ENCODE peak calls at places on chromosomes 5 and 9, in eight cellular contexts. U is brain microvascular endothelial cell, V is adrenal gland, N is PC-3, G is B cell, P is NB4, Y is choroid plexus epithelial cell, M is WTC11. T is an unnamed sample.

GRCh38 chr5:149667084-149667826 is 62.9 kb upstream of the PPARGC1B start:
- DNase-seq in M (peak), N (peak), Y (peak), G (peak), U (peak), V (peak), P (peak), T (no peak)

GRCh38 chr5:164475339-164475977 is 970.0 kb downstream of the MAT2B start:
- DNase-seq in M (no peak), G (no peak), Y (peak), U (no peak), V (no peak), P (peak), N (peak), T (no peak)

GRCh38 chr5:26553079-26553478 is 485.3 kb downstream of the CDH9 start:
- DNase-seq in U (no peak), Y (peak), M (no peak), N (peak), P (no peak), V (no peak), G (no peak), T (peak)

GRCh38 chr5:39024005-39024404 is 50.2 kb downstream of the RICTOR start:
- DNase-seq in N (no peak), M (peak), V (no peak), P (peak), Y (peak), U (peak), G (no peak), T (peak)

GRCh38 chr5:21680196-21680595 is 1172.9 kb downstream of the CDH12 start:
- DNase-seq in G (no peak), N (peak), P (no peak), M (no peak), Y (peak), V (peak), U (peak), T (no peak)

GRCh38 chr5:74418709-74419108 is 221.8 kb downstream of the ENC1 start:
- DNase-seq in M (no peak), N (no peak), U (no peak), P (no peak), G (no peak), V (no peak), Y (no peak), T (no peak)

GRCh38 chr5:57960569-57960968 is 478.0 kb upstream of the ACTBL2 start:
- DNase-seq in N (no peak), U (no peak), M (no peak), V (no peak), Y (no peak), P (no peak), G (no peak), T (no peak)

GRCh38 chr9:91775011-91775707 is 174.9 kb downstream of the ROR2 start:
- DNase-seq in P (peak), N (peak), M (peak), G (peak), U (peak), V (peak), Y (peak), T (peak)

GRCh38 chr5:143355710-143356109 is 47.8 kb downstream of the NR3C1 start:
- DNase-seq in U (peak), M (no peak), V (peak), Y (peak), P (peak), G (no peak), N (peak), T (no peak)

GRCh38 chr9:86454701-86455402 is 100.6 kb upstream of the TUT7 start:
- DNase-seq in G (no peak), N (no peak), P (no peak), M (no peak), U (no peak), Y (peak), V (no peak), T (no peak)

GRCh38 chr9:76562511-76562911 is 103.5 kb downstream of the GCNT1 start:
- DNase-seq in Y (peak), P (peak), V (no peak), M (no peak), N (peak), G (no peak), U (peak), T (no peak)

GRCh38 chr9:76219555-76220151 is 174.6 kb downstream of the RFK start:
- DNase-seq in N (no peak), U (peak), M (no peak), P (no peak), G (no peak), Y (peak), V (no peak), T (no peak)

GRCh38 chr5:32572778-32573480 is 12.4 kb upstream of the SUB1 start:
- DNase-seq in Y (no peak), G (peak), N (no peak), V (no peak), U (no peak), M (no peak), P (no peak), T (no peak)

GRCh38 chr5:57482671-57483106 is at the start of gene ACTBL2:
- DNase-seq in N (peak), V (no peak), M (no peak), P (no peak), Y (peak), G (no peak), U (peak), T (no peak)

DNA sequence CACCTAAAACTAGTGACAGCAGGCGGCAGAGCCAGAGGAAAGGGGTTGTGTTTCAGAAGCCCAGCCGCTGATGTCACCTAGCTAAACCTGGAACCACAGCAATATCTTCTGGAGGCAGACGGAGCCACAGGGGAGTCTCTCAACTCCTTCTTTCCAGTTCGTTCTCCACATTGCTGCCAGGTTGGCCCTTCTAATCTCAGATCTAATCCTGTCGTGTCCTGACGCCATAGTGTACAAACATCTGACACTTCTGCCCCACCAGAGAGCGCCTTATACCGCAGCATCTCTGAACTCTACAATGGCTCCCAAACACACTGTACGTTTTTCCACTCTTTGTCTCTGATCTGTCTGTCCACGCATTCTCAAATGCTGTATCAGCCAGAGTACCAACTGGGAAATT is 240.0 kb downstream of the SMARCA2 start:
- DNase-seq in M (no peak), P (no peak), V (no peak), U (no peak), Y (no peak), G (no peak), N (no peak), T (no peak)
- TF ChIP-seq CTCF in M (no peak), P (peak), V (no peak), U (no peak), Y (peak), G (no peak), N (no peak), T (no peak)

DNA sequence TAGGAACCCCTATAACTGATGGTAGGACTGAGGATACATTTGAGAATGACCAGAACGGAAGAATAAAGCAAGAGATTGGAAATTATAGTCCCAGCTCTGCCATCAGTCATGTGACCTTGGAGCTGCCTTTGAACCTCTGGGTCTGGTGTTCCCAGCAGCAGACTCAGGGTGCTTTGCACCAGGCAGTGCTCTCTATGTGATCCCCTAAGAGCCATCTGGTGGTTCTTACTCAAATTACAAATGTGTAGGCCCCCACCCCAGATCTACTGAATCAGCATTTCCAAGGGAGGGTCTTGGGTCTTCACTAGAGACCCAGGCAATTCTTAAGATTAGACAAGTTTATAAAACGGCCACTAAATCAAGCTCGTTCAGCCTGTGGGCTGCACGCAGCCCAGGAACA is 40.2 kb upstream of the PRDM12 start:
- DNase-seq in Y (no peak), P (no peak), M (no peak), G (no peak), V (no peak), N (no peak), U (no peak), T (no peak)
- TF ChIP-seq CTCF in Y (no peak), P (no peak), M (no peak), G (no peak), V (no peak), N (peak), U (no peak), T (no peak)

GRCh38 chr5:156893517-156893916 is 43.4 kb downstream of the PPP1R2B start:
- DNase-seq in P (no peak), Y (no peak), V (no peak), U (no peak), M (no peak), G (no peak), N (no peak), T (no peak)

GRCh38 chr5:156892223-156892622 is 42.1 kb downstream of the PPP1R2B start:
- DNase-seq in U (no peak), V (no peak), M (no peak), N (peak), G (no peak), Y (no peak), P (no peak), T (no peak)

GRCh38 chr5:156888520-156888919 is 38.4 kb downstream of the PPP1R2B start:
- DNase-seq in N (no peak), V (no peak), G (no peak), P (no peak), U (no peak), Y (no peak), M (no peak), T (no peak)

GRCh38 chr5:156896545-156896944 is 46.5 kb downstream of the PPP1R2B start:
- DNase-seq in Y (no peak), G (no peak), V (peak), U (no peak), P (peak), N (peak), M (no peak), T (no peak)

DNA sequence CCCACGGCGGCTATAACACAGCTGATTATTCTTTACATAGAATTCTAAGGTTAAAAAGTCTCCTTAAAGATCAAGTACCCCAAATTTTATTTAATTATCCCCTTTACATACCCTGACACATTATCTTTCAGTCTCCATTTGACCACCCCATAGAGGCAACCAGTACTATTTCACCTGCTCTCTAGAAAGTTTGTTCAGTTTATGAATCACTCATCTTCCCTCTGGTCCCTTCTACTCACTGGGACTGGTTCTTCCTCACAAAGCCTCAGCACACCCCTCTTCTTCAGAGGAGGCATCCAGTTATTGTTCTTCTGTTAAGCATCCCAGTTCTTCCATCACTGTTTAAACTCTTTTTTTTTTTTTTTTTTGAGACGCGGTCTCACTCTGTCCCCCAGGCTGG is 42.8 kb downstream of the PPP1R2B start:
- DNase-seq in Y (no peak), V (no peak), P (no peak), U (no peak), N (no peak), M (no peak), G (no peak), T (no peak)
- TF ChIP-seq CTCF in Y (no peak), V (no peak), P (no peak), U (no peak), N (no peak), M (no peak), G (no peak), T (no peak)

GRCh38 chr9:120711354-120711753 is 2.9 kb downstream of the MEGF9 start:
- DNase-seq in U (no peak), P (no peak), Y (no peak), V (no peak), M (no peak), N (no peak), G (no peak), T (no peak)
- TF ChIP-seq CTCF in U (no peak), P (no peak), Y (no peak), V (no peak), M (no peak), N (no peak), G (no peak), T (no peak)

GRCh38 chr5:56481998-56482698 is 249.0 kb upstream of the ANKRD55 start:
- DNase-seq in M (no peak), P (peak), N (no peak), G (peak), V (no peak), Y (peak), U (no peak), T (no peak)
- TF ChIP-seq CTCF in M (no peak), P (no peak), N (no peak), G (peak), V (peak), Y (no peak), U (no peak), T (no peak)

DNA sequence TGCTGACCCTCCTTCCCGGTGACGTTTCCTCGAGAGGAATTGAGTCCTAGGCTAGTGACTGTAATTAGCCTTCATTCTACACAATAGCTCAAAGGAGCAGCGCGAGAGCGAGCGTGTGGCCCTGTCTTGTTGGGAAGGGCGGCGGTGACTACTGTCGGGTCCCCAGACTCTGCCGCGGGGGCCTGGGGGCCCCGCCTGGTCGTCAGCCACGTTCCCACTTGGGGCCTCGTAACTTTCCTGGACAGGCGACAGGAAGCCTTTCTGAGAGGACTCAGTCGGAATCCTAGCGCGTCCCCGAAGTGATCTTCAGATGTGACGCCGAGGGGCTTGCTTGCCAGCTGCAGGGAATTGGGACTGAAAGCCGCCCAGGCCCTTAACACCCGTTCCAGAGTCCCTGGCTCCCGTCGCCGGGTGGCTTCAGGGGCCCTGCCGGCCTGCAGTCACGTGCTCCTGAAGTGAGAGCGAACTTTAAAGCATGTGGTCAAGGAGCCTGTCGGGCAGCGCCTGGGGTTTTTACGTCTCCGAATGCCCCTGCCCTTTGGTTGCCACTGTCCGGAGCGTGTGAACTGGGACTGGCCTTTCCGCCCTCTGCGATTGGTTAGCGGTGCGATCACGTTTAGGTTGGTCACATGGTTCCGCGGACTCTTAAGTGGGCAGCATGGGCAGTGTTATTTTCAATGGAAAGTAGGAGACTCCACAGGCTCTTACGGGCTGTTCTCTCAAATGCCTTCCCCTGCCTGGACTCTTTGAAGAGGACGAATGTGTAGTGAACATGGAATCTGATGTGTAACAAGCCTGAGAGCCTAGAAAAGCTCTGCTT is 1.7 kb downstream of the VLDLR start:
- DNase-seq in M (peak), Y (peak), U (no peak), V (peak), G (no peak), N (no peak), P (peak), T (peak)
- TF ChIP-seq CTCF in M (no peak), Y (no peak), U (no peak), V (no peak), G (no peak), N (no peak), P (no peak), T (no peak)

DNA sequence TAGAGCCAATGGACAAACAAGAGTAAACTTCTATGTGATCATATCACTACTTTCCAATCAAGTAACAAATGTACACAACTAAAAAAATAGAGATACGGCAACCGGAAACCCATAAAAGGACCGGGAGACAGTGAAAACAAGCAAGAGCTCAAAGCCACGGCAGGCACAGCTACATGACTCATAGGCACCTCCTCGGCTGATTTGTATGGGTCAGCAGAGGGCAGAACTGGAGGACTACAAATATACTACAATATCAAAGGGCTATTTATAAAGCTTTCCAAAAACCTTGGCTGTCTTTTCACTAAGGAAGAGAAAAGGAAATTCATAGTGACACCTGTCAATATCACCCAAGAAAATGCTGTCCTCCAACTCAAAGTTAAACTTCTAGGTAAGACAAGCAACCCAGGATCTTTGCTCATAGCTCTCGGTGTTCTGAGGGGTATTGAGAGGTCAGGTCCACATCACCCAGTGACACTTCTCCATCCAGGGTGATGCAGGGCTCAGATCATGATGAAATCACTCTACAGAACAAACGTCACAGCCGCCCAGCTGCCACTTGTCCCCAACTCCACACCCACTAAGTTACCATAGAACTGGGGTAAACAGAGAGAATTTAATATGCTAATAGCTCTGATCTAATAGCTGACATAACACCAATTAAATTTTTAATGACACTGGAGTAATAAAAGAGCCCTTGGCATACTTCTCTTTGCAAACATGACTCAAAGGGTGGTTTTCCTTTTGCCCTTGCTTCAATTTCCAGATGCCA is 41.3 kb downstream of the PFDN1 start:
- DNase-seq in Y (peak), M (no peak), U (peak), G (no peak), V (peak), P (peak), N (peak), T (no peak)
- TF ChIP-seq CTCF in Y (peak), M (no peak), U (peak), G (no peak), V (no peak), P (no peak), N (peak), T (no peak)

GRCh38 chr9:109098221-109098959 is 21.4 kb downstream of the TMEM245 start:
- DNase-seq in Y (peak), U (peak), G (no peak), N (peak), P (no peak), V (peak), M (no peak), T (no peak)
- TF ChIP-seq CTCF in Y (peak), U (peak), G (no peak), N (peak), P (peak), V (peak), M (no peak), T (no peak)

GRCh38 chr5:174100490-174100889 is 55.0 kb downstream of the NSG2 start:
- DNase-seq in M (no peak), P (no peak), U (no peak), G (no peak), Y (no peak), V (no peak), N (no peak), T (no peak)
- TF ChIP-seq CTCF in M (no peak), P (no peak), U (no peak), G (no peak), Y (no peak), V (no peak), N (no peak), T (no peak)

GRCh38 chr5:180799194-180799593 is 3.4 kb downstream of the MGAT1 start:
- DNase-seq in V (peak), Y (no peak), N (peak), U (no peak), M (peak), G (no peak), P (no peak), T (peak)
- TF ChIP-seq CTCF in V (no peak), Y (peak), N (peak), U (peak), M (peak), G (no peak), P (peak), T (peak)